ENCODE peak calls at places on chromosome 5, in six cellular contexts. E is IMR-90, B is H9, H is H1, G is mesendoderm, S is mesenchymal stem cell. J is an unnamed sample.
A peak's percentile ranks its signal among the peaks of the same experiment; 100 is the strongest.

GRCh38 chr5:106092455-106092854 is 1578.3 kb downstream of the EFNA5 start:
- DNase-seq in G (no peak), E (no peak), S (no peak), B (no peak), H (no peak), J (no peak)

GRCh38 chr5:29079771-29080170 is 2041.4 kb upstream of the CDH9 start:
- DNase-seq in S (no peak), B (peak; percentile 63), H (peak; percentile 39), E (no peak), G (peak; percentile 88), J (no peak)

GRCh38 chr5:100647461-100648230 is 112.5 kb downstream of the FAM174A start:
- DNase-seq in E (no peak), H (no peak), B (no peak), S (no peak), G (no peak), J (no peak)

GRCh38 chr5:127634007-127634406 is 14.9 kb upstream of the CTXN3 start:
- DNase-seq in B (no peak), H (no peak), G (no peak), S (no peak), E (no peak), J (no peak)

GRCh38 chr5:43422143-43422542 is 10.0 kb upstream of the CCL28 start:
- DNase-seq in H (no peak), E (peak; percentile 12), S (peak; percentile 26), G (peak; percentile 31), B (no peak), J (no peak)

GRCh38 chr5:54329731-54330709 is 19.6 kb upstream of the ARL15 start:
- DNase-seq in E (peak; percentile 96), S (peak; percentile 78), G (peak; percentile 73), B (no peak), H (no peak), J (no peak)

GRCh38 chr5:61758711-61759110 is 426.7 kb downstream of the ZSWIM6 start:
- DNase-seq in G (no peak), E (no peak), S (no peak), B (no peak), H (no peak), J (no peak)

GRCh38 chr5:94043311-94043710 is 301.9 kb upstream of the POU5F2 start:
- DNase-seq in B (no peak), E (no peak), G (no peak), H (no peak), S (no peak), J (no peak)

GRCh38 chr5:60084226-60084625 is 190.7 kb upstream of the PDE4D start:
- DNase-seq in H (no peak), E (no peak), S (no peak), B (no peak), G (no peak), J (no peak)

GRCh38 chr5:137325721-137326120 is 173.4 kb downstream of the SPOCK1 start:
- DNase-seq in H (no peak), S (no peak), B (no peak), E (no peak), G (no peak), J (no peak)

GRCh38 chr5:111699976-111700375 is 57.0 kb downstream of the NREP start:
- DNase-seq in S (no peak), H (no peak), B (no peak), G (no peak), E (no peak), J (no peak)

GRCh38 chr5:171310334-171310815 is 1.3 kb downstream of the TLX3 start:
- DNase-seq in H (no peak), B (no peak), S (no peak), E (no peak), G (no peak), J (no peak)

GRCh38 chr5:97297063-97297715 is 114.1 kb upstream of the RIOK2 start:
- DNase-seq in E (peak; percentile 23), S (peak; percentile 29), B (peak; percentile 76), H (peak; percentile 21), G (peak; percentile 91), J (peak; percentile 37)

GRCh38 chr5:14998494-14998893 is 126.9 kb upstream of the ANKH start:
- DNase-seq in G (no peak), B (no peak), H (no peak), E (no peak), S (no peak), J (no peak)

GRCh38 chr5:37668524-37669047 is 171.3 kb downstream of the GDNF start:
- DNase-seq in E (peak; percentile 100), B (no peak), S (peak; percentile 97), G (peak; percentile 93), H (no peak), J (no peak)

GRCh38 chr5:10678236-10678635 is 82.8 kb downstream of the DAP start:
- DNase-seq in E (no peak), G (no peak), S (no peak), B (no peak), H (no peak), J (no peak)

GRCh38 chr5:13944564-13945195 is at the start of gene DNAH5:
- DNase-seq in E (peak; percentile 71), H (no peak), B (no peak), G (no peak), S (peak; percentile 71), J (no peak)

GRCh38 chr5:150573216-150573615 is 65.3 kb downstream of the NDST1 start:
- DNase-seq in H (no peak), S (no peak), G (no peak), E (no peak), B (no peak), J (no peak)

GRCh38 chr5:136014049-136014516 is 14.7 kb upstream of the TGFBI start:
- DNase-seq in G (no peak), H (no peak), S (peak; percentile 56), B (no peak), E (no peak), J (no peak)

GRCh38 chr5:35960328-35960727 is 21.9 kb upstream of the CAPSL start:
- DNase-seq in G (no peak), B (no peak), E (no peak), S (no peak), H (no peak), J (no peak)

DNA sequence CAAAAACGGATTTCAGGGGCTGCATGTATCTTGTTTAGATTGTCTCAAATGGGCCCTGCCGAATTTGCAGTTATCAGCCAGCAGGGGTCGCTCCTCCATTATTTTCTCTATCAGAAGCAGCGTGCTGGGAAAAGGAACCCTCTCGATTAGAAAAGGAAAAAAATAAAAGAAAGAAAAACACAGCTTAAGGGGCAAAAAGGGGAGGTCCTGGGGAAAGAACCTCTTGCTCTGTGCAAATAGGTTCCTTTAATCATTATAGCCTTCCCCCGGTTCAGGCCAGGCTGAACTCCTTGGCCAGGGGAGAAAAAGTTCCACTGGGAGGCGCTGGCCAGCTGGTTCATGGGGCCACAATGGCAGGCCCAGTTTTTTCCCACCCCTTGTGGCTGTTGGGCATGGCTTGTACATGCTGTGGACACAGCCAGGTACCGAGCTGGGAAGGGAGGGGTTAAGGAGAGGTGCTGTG is 25.0 kb upstream of the CAPSL start:
- DNase-seq in S (peak; percentile 8), G (peak; percentile 62), H (no peak), B (peak; percentile 69), E (peak; percentile 20), J (no peak)
- H2AK5ac ChIP-seq in S (no peak overlapping the region), G (no peak overlapping the region), H (no peak overlapping the region), B (no peak overlapping the region), E (no peak overlapping the region), J (no peak overlapping the region)

GRCh38 chr5:1936901-1937300 is 54.2 kb upstream of the IRX4 start:
- DNase-seq in G (no peak), E (no peak), S (no peak), H (no peak), B (no peak), J (no peak)

GRCh38 chr5:1934801-1935429 is 52.2 kb upstream of the IRX4 start:
- DNase-seq in E (no peak), G (no peak), H (no peak), S (no peak), B (no peak), J (no peak)

GRCh38 chr5:1937590-1937989 is 54.9 kb upstream of the IRX4 start:
- DNase-seq in E (no peak), B (peak; percentile 20), H (no peak), G (no peak), S (no peak), J (no peak)

GRCh38 chr5:1938310-1939000 is 55.7 kb upstream of the IRX4 start:
- DNase-seq in E (no peak), G (no peak), H (no peak), S (no peak), B (no peak), J (no peak)

DNA sequence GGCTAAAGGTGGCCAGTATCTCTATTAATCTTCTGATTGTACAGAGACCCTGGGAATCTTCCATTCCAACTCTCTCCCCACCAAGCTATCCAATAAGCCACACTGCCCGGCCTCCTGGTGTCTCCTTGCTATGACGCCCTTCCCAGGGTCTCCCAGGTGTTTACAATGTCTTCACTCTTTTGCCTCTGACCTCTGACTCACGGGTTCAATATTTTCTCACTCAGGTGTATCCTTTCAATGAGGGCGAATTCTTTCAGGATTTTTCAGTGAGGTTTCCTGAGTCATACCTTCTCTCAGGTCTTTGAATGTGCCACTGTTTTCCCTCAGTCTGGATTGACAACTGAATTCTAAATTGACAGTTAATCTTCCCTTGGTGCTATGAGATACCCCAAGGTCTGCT is 53.7 kb upstream of the IRX4 start:
- DNase-seq in B (peak; percentile 23), H (no peak), G (peak; percentile 40), S (no peak), E (no peak), J (no peak)
- H2BK15ac ChIP-seq in B (no peak overlapping the region), H (no peak overlapping the region), G (no peak overlapping the region), S (no peak overlapping the region), E (no peak overlapping the region), J (no peak overlapping the region)

GRCh38 chr5:119339965-119340364 is 15.9 kb upstream of the TNFAIP8 start:
- DNase-seq in S (no peak), E (no peak), H (no peak), G (no peak), B (no peak), J (no peak)
- H3K27ac ChIP-seq in S (no peak overlapping the region), E (no peak overlapping the region), H (no peak overlapping the region), G (no peak overlapping the region), B (no peak overlapping the region), J (no peak overlapping the region)

GRCh38 chr5:180806351-180807011 is 3.9 kb upstream of the MGAT1 start:
- DNase-seq in B (no peak), S (no peak), H (no peak), G (no peak), E (no peak), J (no peak)

GRCh38 chr5:180810210-180811011 is 7.8 kb upstream of the MGAT1 start:
- DNase-seq in H (peak; percentile 88), G (peak; percentile 97), S (peak; percentile 95), B (peak; percentile 95), E (peak; percentile 90), J (peak; percentile 95)

GRCh38 chr5:180807654-180808414 is 5.2 kb upstream of the MGAT1 start:
- DNase-seq in B (no peak), G (no peak), H (no peak), S (no peak), E (no peak), J (no peak)

GRCh38 chr5:180809403-180810209 is 7.0 kb upstream of the MGAT1 start:
- DNase-seq in E (peak; percentile 88), S (peak; percentile 95), B (peak; percentile 92), G (peak; percentile 93), H (no peak), J (peak; percentile 81)

DNA sequence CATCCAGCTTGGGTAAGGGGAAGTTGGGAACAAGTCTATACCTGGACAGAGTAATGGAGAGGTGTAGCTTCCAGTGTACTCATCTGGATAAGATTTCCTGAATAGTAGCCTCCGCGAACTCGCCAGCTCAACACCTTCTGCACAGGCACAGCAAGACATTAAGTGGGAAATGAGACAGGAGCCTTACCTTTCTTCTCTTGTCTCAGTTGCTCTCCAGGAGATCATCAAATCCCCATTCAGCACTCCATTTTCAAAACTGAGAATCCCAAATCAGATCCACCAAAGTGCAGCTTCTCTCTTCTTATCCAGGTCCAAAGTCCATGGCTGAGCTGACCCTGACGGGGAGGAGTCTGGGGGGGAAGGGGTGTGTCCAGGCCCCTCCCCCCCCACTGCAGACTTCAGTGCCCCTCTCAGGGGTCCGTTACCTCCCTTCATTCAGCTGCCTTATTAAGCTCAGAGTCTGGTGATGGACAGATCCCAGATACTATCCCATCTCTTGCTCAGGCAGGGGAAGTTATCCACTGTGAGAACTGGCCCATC is 5.9 kb upstream of the MGAT1 start:
- DNase-seq in S (no peak), H (no peak), B (no peak), E (no peak), G (no peak), J (no peak)
- H2AK5ac ChIP-seq in S (peak overlapping the region; percentile 68), H (no peak overlapping the region), B (no peak overlapping the region), E (peak overlapping the region; percentile 66), G (no peak overlapping the region), J (no peak overlapping the region)

J was measured in neuronal stem cell.